ENCODE peak calls at places on chromosomes 12 and 14, in seven cellular contexts. O, V, Y, M, L, I and T are unnamed samples.

GRCh38 chr12:18683603-18684002 is 54.2 kb downstream of the PLCZ1 start:
- DNase-seq in M (no peak), L (no peak), O (no peak), V (no peak), Y (no peak), I (no peak), T (no peak)

GRCh38 chr14:20714593-20715250 is 26.2 kb downstream of the ANG start:
- DNase-seq in O (no peak), I (peak; percentile 33), Y (peak; percentile 32), V (peak; percentile 57), M (peak; percentile 85), L (no peak), T (no peak)

GRCh38 chr12:80374615-80375014 is 69.4 kb upstream of the PTPRQ start:
- DNase-seq in L (no peak), M (no peak), I (no peak), Y (no peak), V (no peak), O (no peak), T (no peak)

GRCh38 chr12:6307521-6307920 is 3.0 kb upstream of the PLEKHG6 start:
- DNase-seq in O (no peak), V (no peak), Y (no peak), M (no peak), L (no peak), I (no peak), T (no peak)

GRCh38 chr12:108307006-108307405 is 32.1 kb downstream of the CMKLR1 start:
- DNase-seq in Y (peak; percentile 49), L (no peak), I (no peak), O (no peak), V (no peak), M (no peak), T (no peak)

GRCh38 chr12:94725375-94726168 is 75.2 kb upstream of the TMCC3 start:
- DNase-seq in M (no peak), I (no peak), V (no peak), L (no peak), O (no peak), Y (peak; percentile 34), T (no peak)

GRCh38 chr12:71576546-71576945 is 87.1 kb downstream of the ZFC3H1 start:
- DNase-seq in M (no peak), L (no peak), O (no peak), V (no peak), I (no peak), Y (no peak), T (no peak)

GRCh38 chr14:61218765-61219164 is 62.4 kb downstream of the TMEM30B start:
- DNase-seq in M (no peak), I (no peak), V (peak; percentile 21), Y (peak; percentile 73), L (no peak), O (no peak), T (no peak)

GRCh38 chr12:54431911-54432814 is 13.1 kb upstream of the ITGA5 start:
- DNase-seq in Y (peak; percentile 72), I (peak; percentile 88), V (peak; percentile 68), M (no peak), L (no peak), O (no peak), T (no peak)

GRCh38 chr14:90599748-90600507 is 203.1 kb downstream of the CALM1 start:
- DNase-seq in Y (no peak), O (no peak), V (no peak), M (no peak), L (no peak), I (no peak), T (no peak)

GRCh38 chr14:34628681-34629135 is 1.2 kb downstream of the SNX6 start:
- DNase-seq in V (no peak), M (no peak), O (no peak), I (no peak), L (no peak), Y (no peak), T (no peak)

GRCh38 chr14:99246536-99247083 is 25.4 kb downstream of the BCL11B start:
- DNase-seq in M (no peak), L (no peak), V (no peak), O (no peak), Y (no peak), I (no peak), T (no peak)

GRCh38 chr14:63717704-63718103 is 10.2 kb downstream of the SGPP1 start:
- DNase-seq in V (no peak), M (no peak), I (no peak), O (no peak), L (no peak), Y (no peak), T (no peak)

GRCh38 chr12:108236366-108236765 is 102.7 kb downstream of the CMKLR1 start:
- DNase-seq in V (no peak), O (no peak), I (no peak), M (no peak), Y (no peak), L (no peak), T (no peak)

GRCh38 chr14:20262642-20263128 is 23.6 kb downstream of the OR11H4 start:
- DNase-seq in I (no peak), V (no peak), M (no peak), Y (peak; percentile 53), L (peak; percentile 43), O (no peak), T (no peak)

GRCh38 chr12:54240971-54241588 is 38.8 kb downstream of the CBX5 start:
- DNase-seq in V (no peak), O (no peak), I (no peak), M (no peak), Y (no peak), L (peak; percentile 80), T (no peak)

GRCh38 chr14:45558183-45558582 is 305.2 kb upstream of the MIS18BP1 start:
- DNase-seq in O (no peak), M (no peak), Y (no peak), L (no peak), I (no peak), V (no peak), T (no peak)

GRCh38 chr14:94174622-94175402 is 690 bp downstream of the PPP4R4 start:
- DNase-seq in Y (no peak), L (no peak), V (peak; percentile 26), I (peak; percentile 28), M (no peak), O (peak; percentile 21), T (no peak)

DNA sequence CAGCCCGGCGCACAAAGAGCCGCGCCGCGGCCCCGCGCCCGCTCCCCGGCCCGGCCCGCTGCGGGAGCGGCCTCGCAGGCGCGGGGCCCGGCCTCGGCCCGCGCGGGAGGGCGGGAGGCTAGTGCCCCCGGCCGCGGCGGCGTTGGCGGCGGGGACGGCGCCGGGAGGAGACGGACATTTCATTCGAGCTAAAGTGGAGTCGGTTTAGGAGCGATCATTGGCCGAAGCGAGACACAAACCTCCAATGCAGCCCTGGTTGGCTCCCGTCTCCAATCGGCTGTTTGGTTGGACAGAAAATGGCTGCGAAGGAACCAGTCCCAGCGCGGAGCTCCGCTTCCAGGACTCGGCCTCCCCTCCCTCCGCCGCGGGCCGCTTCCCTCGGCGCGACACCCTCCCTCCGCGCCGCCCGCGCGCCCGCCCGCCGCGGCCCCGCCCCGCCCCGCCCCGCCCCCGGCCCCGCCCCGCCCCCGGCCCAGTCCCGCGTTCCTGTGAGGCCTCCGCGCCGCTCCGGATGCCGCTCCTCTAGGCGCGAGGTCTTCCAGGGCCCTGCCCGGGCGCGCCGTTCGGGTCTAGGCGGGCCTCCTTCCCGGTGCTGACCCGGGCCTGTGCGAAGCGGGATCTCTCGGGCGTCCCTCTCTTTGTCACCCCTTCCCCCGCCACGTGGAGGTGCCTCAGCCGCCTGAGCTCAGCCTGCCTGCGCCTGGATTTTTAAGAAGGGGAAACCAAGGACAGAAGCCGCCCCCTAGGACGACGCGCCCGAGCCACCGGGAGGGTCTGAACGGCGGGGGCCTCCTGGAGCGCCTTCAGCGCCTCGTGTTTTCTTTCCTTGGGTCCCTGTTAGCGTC is at the start of gene NFYB:
- DNase-seq in O (peak; percentile 90), M (peak; percentile 96), I (peak; percentile 94), V (peak; percentile 90), L (peak; percentile 83), Y (peak; percentile 94), T (peak; percentile 80)
- TF ChIP-seq CTCF in O (no peak), M (no peak), I (no peak), V (peak; percentile 7), L (no peak), Y (no peak), T (no peak)

GRCh38 chr14:69968151-69968550 is 88.9 kb downstream of the SMOC1 start:
- DNase-seq in Y (no peak), V (no peak), O (no peak), M (no peak), L (no peak), I (no peak), T (no peak)

GRCh38 chr14:69973846-69974245 is 94.6 kb downstream of the SMOC1 start:
- DNase-seq in M (no peak), V (no peak), L (no peak), Y (no peak), I (no peak), O (no peak), T (no peak)

GRCh38 chr14:69972755-69973154 is 93.5 kb downstream of the SMOC1 start:
- DNase-seq in M (no peak), O (no peak), L (no peak), I (no peak), V (no peak), Y (no peak), T (no peak)
- TF ChIP-seq CTCF in M (no peak), O (no peak), L (no peak), I (no peak), V (no peak), Y (no peak), T (no peak)

DNA sequence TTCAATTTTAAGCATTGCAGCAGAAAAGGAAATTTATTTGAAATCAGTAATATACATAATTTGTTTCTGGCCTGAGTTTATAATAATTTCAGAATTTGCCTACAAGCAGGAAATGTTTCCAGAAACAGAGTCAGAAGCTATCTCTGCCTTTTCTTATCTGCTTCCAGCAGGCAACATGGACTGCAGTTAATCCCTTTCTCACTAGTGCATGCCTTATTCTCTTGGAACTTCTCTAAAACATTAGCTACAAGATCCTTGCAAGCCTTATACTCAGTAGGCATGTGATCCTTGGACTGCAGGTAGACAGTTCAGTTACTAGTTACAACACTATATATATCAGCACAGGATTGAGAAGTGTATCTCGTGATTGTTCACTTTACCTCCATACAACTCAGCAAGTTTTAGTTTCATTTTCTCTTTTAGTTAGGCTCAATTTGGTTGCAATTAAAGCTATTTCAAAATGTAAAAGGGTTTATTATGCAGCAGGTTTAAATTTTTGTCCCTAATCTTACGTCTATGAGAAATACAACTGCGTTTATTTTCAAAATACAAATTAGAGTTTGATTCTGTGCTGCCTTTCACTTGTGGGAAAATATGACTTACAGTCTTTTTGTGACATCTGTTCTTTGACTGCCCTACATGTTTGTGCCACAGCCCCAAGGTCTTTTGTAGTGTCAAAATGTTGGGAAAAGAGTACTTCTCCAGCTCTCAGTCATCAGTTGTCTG is 709.1 kb upstream of the FOXG1 start:
- DNase-seq in V (no peak), I (no peak), Y (no peak), L (no peak), M (no peak), O (no peak), T (no peak)
- TF ChIP-seq CTCF in V (no peak), I (no peak), Y (no peak), L (no peak), M (no peak), O (no peak), T (no peak)

GRCh38 chr14:73695082-73695481 is 19.1 kb downstream of the PNMA1 start:
- DNase-seq in L (no peak), O (no peak), Y (no peak), V (no peak), M (no peak), I (no peak), T (no peak)

GRCh38 chr14:73696466-73697390 is 17.5 kb downstream of the PNMA1 start:
- DNase-seq in V (no peak), M (no peak), L (peak; percentile 88), Y (peak; percentile 71), O (no peak), I (no peak), T (no peak)

GRCh38 chr14:73695997-73696396 is 18.2 kb downstream of the PNMA1 start:
- DNase-seq in M (no peak), I (no peak), V (no peak), Y (no peak), L (no peak), O (no peak), T (no peak)

GRCh38 chr14:73694083-73694482 is 20.1 kb downstream of the PNMA1 start:
- DNase-seq in L (no peak), M (no peak), V (no peak), I (no peak), Y (no peak), O (no peak), T (no peak)
- TF ChIP-seq CTCF in L (no peak), M (no peak), V (no peak), I (no peak), Y (no peak), O (no peak), T (no peak)